ENCODE peak calls at places on chromosomes 6 and 20, in five cellular contexts. K is IMR-90, E is WTC11, C is SK-N-SH, V is A549. J is an unnamed sample.

GRCh38 chr6:87705070-87705691 is 3.1 kb upstream of the AKIRIN2 start:
- DNase-seq in K (peak), E (no peak), C (no peak), V (peak), J (peak)

GRCh38 chr6:113182370-113183141 is 674.6 kb upstream of the MARCKS start:
- DNase-seq in K (peak), E (no peak), C (no peak), V (peak), J (no peak)

GRCh38 chr6:17429381-17430061 is 36.1 kb downstream of the CAP2 start:
- DNase-seq in K (peak), E (no peak), C (no peak), V (no peak), J (no peak)

GRCh38 chr6:52612336-52613096 is 35.7 kb upstream of the TRAM2 start:
- DNase-seq in K (peak), E (no peak), C (peak), V (no peak), J (no peak)

GRCh38 chr6:155084431-155085123 is 89.5 kb downstream of the TIAM2 start:
- DNase-seq in K (peak), E (no peak), C (no peak), V (no peak), J (no peak)

GRCh38 chr6:10081957-10082356 is 332.9 kb downstream of the TFAP2A start:
- DNase-seq in K (no peak), E (no peak), C (no peak), V (no peak), J (no peak)

GRCh38 chr6:106530502-106530901 is 98.8 kb downstream of the RTN4IP1 start:
- DNase-seq in K (peak), E (no peak), C (no peak), V (no peak), J (no peak)

GRCh38 chr20:15091417-15092017 is 754.1 kb upstream of the FLRT3 start:
- DNase-seq in K (no peak), E (no peak), C (no peak), V (no peak), J (no peak)

GRCh38 chr20:46350201-46350985 is 42.1 kb upstream of the CDH22 start:
- DNase-seq in K (peak), E (no peak), C (no peak), V (no peak), J (peak)

GRCh38 chr6:77298298-77298697 is 165.0 kb downstream of the HTR1B start:
- DNase-seq in K (peak), E (no peak), C (no peak), V (no peak), J (no peak)

GRCh38 chr6:69796081-69796626 is 656 bp downstream of the LMBRD1 start:
- DNase-seq in K (peak), E (peak), C (no peak), V (peak), J (peak)

GRCh38 chr20:10536531-10536930 is 101.4 kb downstream of the SLX4IP start:
- DNase-seq in K (peak), E (peak), C (no peak), V (no peak), J (no peak)

GRCh38 chr6:166486536-166486880 is 100.0 kb downstream of the RAMACL start:
- DNase-seq in K (no peak), E (no peak), C (no peak), V (no peak), J (no peak)

GRCh38 chr6:105781248-105781647 is 304.9 kb upstream of the PRDM1 start:
- DNase-seq in K (no peak), E (no peak), C (no peak), V (no peak), J (peak)

GRCh38 chr6:20302168-20302567 is 89.9 kb upstream of the MBOAT1 start:
- DNase-seq in K (no peak), E (no peak), C (no peak), V (no peak), J (no peak)

GRCh38 chr20:63073051-63073737 is 66.4 kb upstream of the BHLHE23 start:
- DNase-seq in K (no peak), E (peak), C (peak), V (no peak), J (no peak)

GRCh38 chr6:13485923-13486557 is 1.4 kb downstream of the GFOD1 start:
- DNase-seq in K (peak), E (peak), C (peak), V (peak), J (peak)

GRCh38 chr6:136549359-136550044 is 720 bp downstream of the MAP7 start:
- DNase-seq in K (no peak), E (peak), C (peak), V (peak), J (peak)

GRCh38 chr6:103273048-103273447 is 1586.7 kb downstream of the HACE1 start:
- DNase-seq in K (no peak), E (no peak), C (peak), V (no peak), J (peak)

GRCh38 chr6:3751019-3751729 is at the start of gene PXDC1:
- DNase-seq in K (no peak), E (peak), C (no peak), V (no peak), J (no peak)

GRCh38 chr6:13681305-13682061 is 30.2 kb downstream of the RANBP9 start:
- DNase-seq in K (no peak), E (no peak), C (no peak), V (no peak), J (no peak)

GRCh38 chr6:149405823-149406765 is 6.0 kb downstream of the SUMO4 start:
- DNase-seq in K (peak), E (no peak), C (no peak), V (no peak), J (no peak)

GRCh38 chr20:47231382-47232042 is 125.0 kb downstream of the ZMYND8 start:
- DNase-seq in K (peak), E (no peak), C (no peak), V (no peak), J (no peak)

GRCh38 chr20:25284131-25284601 is 36.3 kb downstream of the PYGB start:
- DNase-seq in K (no peak), E (peak), C (no peak), V (no peak), J (no peak)

DNA sequence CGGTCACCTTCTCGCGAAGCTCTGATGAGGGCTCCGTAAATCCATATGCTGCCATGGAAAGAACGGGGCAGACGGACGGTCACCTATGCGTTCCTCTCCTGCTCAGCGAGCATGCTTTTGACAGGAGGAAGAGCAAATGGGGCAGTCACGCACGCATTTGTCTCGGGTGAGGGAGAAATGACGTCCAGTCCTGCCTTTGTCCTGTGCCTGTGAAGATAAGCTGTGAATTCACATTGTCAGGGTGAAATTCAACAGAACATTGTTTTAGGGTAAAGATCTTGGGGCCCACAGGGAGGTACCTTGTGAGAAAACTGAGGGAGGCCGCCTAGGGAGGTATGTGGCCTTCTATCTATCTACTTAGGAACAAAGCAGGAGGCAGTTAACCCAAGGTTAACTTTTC is 83.8 kb downstream of the IRF4 start:
- DNase-seq in K (no peak), E (no peak), C (no peak), V (no peak), J (no peak)
- TF ChIP-seq USF2 in K (no peak), E (no peak), C (no peak), V (no peak), J (no peak)

GRCh38 chr20:60869032-60869550 is 383.0 kb upstream of the CDH4 start:
- DNase-seq in K (no peak), E (no peak), C (no peak), V (no peak), J (no peak)
- TF ChIP-seq USF2 in K (no peak), E (no peak), C (no peak), V (no peak), J (no peak)

GRCh38 chr6:157570104-157570503 is 189.1 kb downstream of the ZDHHC14 start:
- DNase-seq in K (no peak), E (no peak), C (no peak), V (no peak), J (no peak)

GRCh38 chr6:157571269-157571668 is 190.3 kb downstream of the ZDHHC14 start:
- DNase-seq in K (no peak), E (no peak), C (no peak), V (no peak), J (no peak)

GRCh38 chr6:157570752-157571151 is 189.8 kb downstream of the ZDHHC14 start:
- DNase-seq in K (no peak), E (no peak), C (no peak), V (no peak), J (no peak)

GRCh38 chr6:157569543-157569942 is 188.6 kb downstream of the ZDHHC14 start:
- DNase-seq in K (no peak), E (no peak), C (no peak), V (no peak), J (no peak)

DNA sequence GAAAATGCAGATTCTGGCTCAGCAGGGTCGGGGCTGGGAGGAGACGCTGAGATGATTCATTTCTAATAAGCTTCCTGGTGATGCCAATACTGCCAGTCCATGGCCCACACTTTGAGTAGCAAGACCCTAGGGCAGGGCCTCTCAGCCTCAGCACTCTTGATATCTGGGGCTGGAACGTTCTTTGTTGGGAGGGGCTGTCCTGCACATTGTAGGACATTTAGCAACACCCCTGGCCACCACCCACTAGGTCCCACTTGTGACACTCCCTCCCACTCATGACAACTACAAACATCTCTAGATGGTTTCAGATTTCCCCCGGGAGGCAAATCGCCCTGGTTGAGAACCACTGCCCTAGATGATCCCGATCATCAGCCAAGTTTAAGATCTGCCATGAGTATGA is 191.0 kb downstream of the ZDHHC14 start:
- DNase-seq in K (no peak), E (no peak), C (no peak), V (no peak), J (no peak)
- TF ChIP-seq USF2 in K (no peak), E (no peak), C (no peak), V (no peak), J (no peak)

DNA sequence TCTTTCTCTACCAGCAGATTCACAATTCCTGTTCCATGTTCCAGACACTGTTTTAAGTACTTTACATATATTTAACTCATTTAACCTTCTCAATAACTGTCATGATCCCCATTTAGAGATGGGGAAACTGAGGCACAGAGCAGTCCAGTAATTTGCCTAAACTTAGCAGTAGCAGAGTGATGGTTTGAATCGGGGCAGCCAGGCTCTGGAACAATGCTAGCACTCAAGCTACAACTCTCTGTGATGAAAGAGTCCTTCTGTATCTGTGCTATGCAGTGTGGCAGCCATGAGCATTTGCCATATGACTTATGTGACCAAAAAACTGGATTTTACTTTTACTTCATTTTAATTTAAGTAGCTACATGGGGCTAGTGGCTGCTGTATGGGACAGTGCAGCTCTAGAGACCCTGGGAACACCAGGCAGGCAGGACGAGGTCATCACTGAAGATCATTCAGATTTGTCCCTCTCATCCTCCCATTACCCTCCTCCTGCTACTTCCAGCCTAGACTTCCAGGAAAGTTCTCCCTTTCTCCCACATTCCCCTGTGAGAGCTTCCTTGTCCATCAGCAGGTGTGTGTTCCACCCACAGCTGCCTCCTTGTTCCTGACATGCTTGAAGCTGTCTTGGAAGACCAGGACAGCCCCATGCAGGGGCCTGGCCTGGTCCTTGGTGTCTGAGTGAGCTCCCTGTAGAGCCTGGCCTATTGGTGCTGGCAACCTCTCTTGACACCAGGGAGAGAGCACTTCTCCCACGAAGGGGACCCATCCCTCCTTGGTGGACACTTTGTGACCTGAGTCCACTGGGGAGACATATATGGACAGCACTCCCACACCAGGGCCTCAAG is 157.0 kb downstream of the MRPL14 start:
- DNase-seq in K (no peak), E (no peak), C (no peak), V (no peak), J (no peak)
- TF ChIP-seq USF2 in K (no peak), E (no peak), C (no peak), V (no peak), J (no peak)

GRCh38 chr6:36368921-36369880 is 18.3 kb downstream of the ETV7 start:
- DNase-seq in K (peak), E (no peak), C (no peak), V (no peak), J (no peak)
- TF ChIP-seq USF2 in K (no peak), E (no peak), C (no peak), V (no peak), J (no peak)

GRCh38 chr6:14865609-14866100 is 380.2 kb upstream of the JARID2 start:
- DNase-seq in K (peak), E (no peak), C (no peak), V (no peak), J (peak)

GRCh38 chr6:14861491-14861943 is 384.4 kb upstream of the JARID2 start:
- DNase-seq in K (no peak), E (peak), C (no peak), V (no peak), J (peak)

GRCh38 chr6:14867807-14868206 is 378.1 kb upstream of the JARID2 start:
- DNase-seq in K (no peak), E (no peak), C (no peak), V (no peak), J (peak)

GRCh38 chr6:14862845-14863244 is 383.0 kb upstream of the JARID2 start:
- DNase-seq in K (no peak), E (no peak), C (no peak), V (no peak), J (no peak)

GRCh38 chr6:14863896-14864850 is 381.7 kb upstream of the JARID2 start:
- DNase-seq in K (no peak), E (no peak), C (no peak), V (no peak), J (peak)
- TF ChIP-seq USF2 in K (no peak), E (no peak), C (no peak), V (no peak), J (no peak)

GRCh38 chr6:137980777-137981176 is 113.7 kb downstream of the TNFAIP3 start:
- DNase-seq in K (no peak), E (no peak), C (no peak), V (no peak), J (no peak)

GRCh38 chr6:137977206-137977605 is 110.1 kb downstream of the TNFAIP3 start:
- DNase-seq in K (no peak), E (no peak), C (no peak), V (no peak), J (no peak)

GRCh38 chr6:137977814-137978213 is 110.8 kb downstream of the TNFAIP3 start:
- DNase-seq in K (no peak), E (no peak), C (no peak), V (no peak), J (no peak)

GRCh38 chr6:137976430-137976829 is 109.4 kb downstream of the TNFAIP3 start:
- DNase-seq in K (no peak), E (no peak), C (no peak), V (no peak), J (no peak)

DNA sequence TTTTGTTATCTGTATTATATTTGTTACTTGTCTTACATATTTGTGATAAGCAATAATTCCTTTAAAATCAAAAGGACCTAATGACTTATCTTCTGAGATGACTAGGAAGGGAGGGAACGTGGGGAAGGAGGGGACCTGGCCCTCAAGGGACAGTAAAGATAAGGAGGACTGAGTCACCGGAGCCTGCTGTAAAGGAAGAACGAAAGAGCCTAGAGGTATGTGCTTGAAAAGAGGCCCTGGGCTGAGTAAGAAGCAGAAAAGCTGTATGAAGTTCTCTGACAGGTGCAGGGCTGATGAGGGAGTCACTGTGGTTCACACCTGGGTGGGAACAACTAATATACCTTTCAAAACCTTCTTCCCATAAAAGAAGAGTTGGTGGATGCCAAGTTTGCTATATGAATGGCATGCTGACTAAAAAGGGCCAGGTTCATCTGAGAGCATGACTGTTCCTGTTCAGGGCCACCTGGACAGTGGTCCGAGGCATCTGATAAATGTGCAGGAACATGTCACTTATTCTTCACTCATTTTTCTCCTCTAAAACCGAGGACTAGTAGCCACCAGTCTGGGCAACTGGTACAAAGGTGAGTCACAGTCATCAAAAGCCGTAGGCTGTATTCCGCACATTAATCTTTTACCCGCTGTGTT is 111.3 kb downstream of the TNFAIP3 start:
- DNase-seq in K (no peak), E (no peak), C (no peak), V (no peak), J (peak)
- TF ChIP-seq USF2 in K (no peak), E (no peak), C (no peak), V (no peak), J (no peak)

DNA sequence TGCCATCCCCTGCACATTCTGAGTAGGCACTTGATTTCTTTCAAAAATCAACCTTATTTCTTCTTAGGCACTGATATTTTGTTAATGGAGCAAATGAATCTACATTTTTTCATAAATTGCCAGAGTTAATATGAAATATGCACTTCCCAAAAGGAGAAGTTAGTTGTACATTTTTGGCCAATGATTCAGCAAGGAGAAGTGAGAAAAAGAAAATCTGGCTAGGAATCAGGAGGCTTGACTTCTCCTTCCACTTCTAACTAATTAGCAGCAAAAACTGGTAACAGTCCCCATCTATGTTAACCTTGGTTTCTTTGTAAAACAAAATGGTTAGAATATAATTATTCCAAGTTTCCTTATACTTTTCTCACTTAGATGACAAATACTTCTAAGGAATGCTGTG is 7.0 kb upstream of the DSE start:
- DNase-seq in K (peak), E (no peak), C (no peak), V (no peak), J (no peak)
- TF ChIP-seq USF2 in K (no peak), E (no peak), C (no peak), V (no peak), J (no peak)

DNA sequence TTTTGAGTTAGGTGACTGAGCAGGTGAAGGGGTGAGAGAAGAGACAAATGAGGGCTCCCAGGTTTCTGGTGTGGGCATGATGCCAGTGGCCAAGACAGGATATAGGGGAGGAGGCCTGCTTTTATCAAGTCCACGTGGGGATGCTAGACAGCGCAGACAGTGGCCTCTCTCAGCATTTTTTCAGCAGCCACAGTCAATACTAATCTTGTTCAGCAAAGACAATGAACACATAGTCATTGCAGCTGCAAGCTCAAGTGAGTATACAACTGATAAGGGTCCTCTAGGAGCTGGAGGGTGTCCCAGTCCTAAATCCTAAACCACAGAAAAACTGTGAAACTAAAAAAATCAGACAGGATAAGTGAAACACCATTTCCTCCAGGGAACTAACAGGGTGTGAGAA is 48.6 kb downstream of the UQCC1 start:
- DNase-seq in K (peak), E (no peak), C (no peak), V (no peak), J (peak)
- TF ChIP-seq USF2 in K (no peak), E (no peak), C (no peak), V (no peak), J (no peak)

J was measured in K562.